ENCODE peak calls at places on chromosomes 12 and 14, in eight cellular contexts. One of them, this sample, is unnamed.
A peak's percentile ranks its signal among the peaks of the same experiment; 100 is the strongest.

GRCh38 chr12:4987076-4987775 is 56.5 kb upstream of the KCNA5 start:
- DNase-seq in pancreas: no peak
- DNase-seq in progenitor cell of endocrine pancreas: no peak
- DNase-seq in MM.1S: no peak
- DNase-seq in astrocyte of the cerebellum: peak; percentile 42
- DNase-seq in upper lobe of right lung: no peak
- DNase-seq in CD4-positive, alpha-beta T cell: no peak
- DNase-seq in type B pancreatic cell: no peak
- DNase-seq in this sample: no peak

GRCh38 chr14:22602853-22603252 is 4.8 kb downstream of the ABHD4 start:
- DNase-seq in upper lobe of right lung: no peak
- DNase-seq in astrocyte of the cerebellum: no peak
- DNase-seq in progenitor cell of endocrine pancreas: no peak
- DNase-seq in type B pancreatic cell: no peak
- DNase-seq in pancreas: no peak
- DNase-seq in CD4-positive, alpha-beta T cell: no peak
- DNase-seq in MM.1S: no peak
- DNase-seq in this sample: peak; percentile 40

GRCh38 chr14:23208286-23208685 is 24.8 kb upstream of the SLC7A8 start:
- DNase-seq in upper lobe of right lung: no peak
- DNase-seq in type B pancreatic cell: no peak
- DNase-seq in CD4-positive, alpha-beta T cell: no peak
- DNase-seq in progenitor cell of endocrine pancreas: no peak
- DNase-seq in astrocyte of the cerebellum: no peak
- DNase-seq in pancreas: no peak
- DNase-seq in MM.1S: no peak
- DNase-seq in this sample: no peak

GRCh38 chr14:105848570-105848969 is 322.2 kb downstream of the TMEM121 start:
- DNase-seq in MM.1S: no peak
- DNase-seq in type B pancreatic cell: no peak
- DNase-seq in progenitor cell of endocrine pancreas: no peak
- DNase-seq in upper lobe of right lung: no peak
- DNase-seq in astrocyte of the cerebellum: no peak
- DNase-seq in CD4-positive, alpha-beta T cell: no peak
- DNase-seq in pancreas: no peak
- DNase-seq in this sample: no peak

GRCh38 chr12:115467531-115467930 is 783.6 kb upstream of the TBX3 start:
- DNase-seq in astrocyte of the cerebellum: no peak
- DNase-seq in MM.1S: no peak
- DNase-seq in progenitor cell of endocrine pancreas: no peak
- DNase-seq in upper lobe of right lung: no peak
- DNase-seq in type B pancreatic cell: no peak
- DNase-seq in pancreas: no peak
- DNase-seq in CD4-positive, alpha-beta T cell: no peak
- DNase-seq in this sample: no peak

GRCh38 chr14:101557811-101558738 is 3.2 kb upstream of the DIO3 start:
- DNase-seq in progenitor cell of endocrine pancreas: no peak
- DNase-seq in type B pancreatic cell: no peak
- DNase-seq in astrocyte of the cerebellum: no peak
- DNase-seq in upper lobe of right lung: no peak
- DNase-seq in MM.1S: no peak
- DNase-seq in CD4-positive, alpha-beta T cell: no peak
- DNase-seq in pancreas: peak; percentile 55
- DNase-seq in this sample: no peak

GRCh38 chr14:103402700-103403099 is 17.5 kb downstream of the MARK3 start:
- DNase-seq in CD4-positive, alpha-beta T cell: no peak
- DNase-seq in MM.1S: peak; percentile 17
- DNase-seq in upper lobe of right lung: no peak
- DNase-seq in astrocyte of the cerebellum: no peak
- DNase-seq in type B pancreatic cell: no peak
- DNase-seq in progenitor cell of endocrine pancreas: no peak
- DNase-seq in pancreas: no peak
- DNase-seq in this sample: no peak

GRCh38 chr14:103380719-103381377 is 4.4 kb upstream of the MARK3 start:
- DNase-seq in pancreas: no peak
- DNase-seq in type B pancreatic cell: no peak
- DNase-seq in astrocyte of the cerebellum: no peak
- DNase-seq in upper lobe of right lung: no peak
- DNase-seq in CD4-positive, alpha-beta T cell: no peak
- DNase-seq in progenitor cell of endocrine pancreas: no peak
- DNase-seq in MM.1S: no peak
- DNase-seq in this sample: no peak

GRCh38 chr12:71415336-71416231 is 24.0 kb upstream of the LGR5 start:
- DNase-seq in progenitor cell of endocrine pancreas: no peak
- DNase-seq in type B pancreatic cell: no peak
- DNase-seq in CD4-positive, alpha-beta T cell: no peak
- DNase-seq in MM.1S: peak; percentile 69
- DNase-seq in pancreas: no peak
- DNase-seq in upper lobe of right lung: no peak
- DNase-seq in astrocyte of the cerebellum: peak; percentile 37
- DNase-seq in this sample: peak; percentile 34

GRCh38 chr12:81610955-81611889 is 147.9 kb downstream of the PPFIA2 start:
- DNase-seq in upper lobe of right lung: no peak
- DNase-seq in CD4-positive, alpha-beta T cell: no peak
- DNase-seq in pancreas: peak; percentile 9
- DNase-seq in type B pancreatic cell: no peak
- DNase-seq in MM.1S: peak; percentile 30
- DNase-seq in astrocyte of the cerebellum: no peak
- DNase-seq in progenitor cell of endocrine pancreas: no peak
- DNase-seq in this sample: peak; percentile 2

GRCh38 chr12:49961111-49961922 is at the start of gene AQP5:
- DNase-seq in pancreas: no peak
- DNase-seq in upper lobe of right lung: no peak
- DNase-seq in astrocyte of the cerebellum: no peak
- DNase-seq in CD4-positive, alpha-beta T cell: no peak
- DNase-seq in progenitor cell of endocrine pancreas: no peak
- DNase-seq in type B pancreatic cell: no peak
- DNase-seq in MM.1S: no peak
- DNase-seq in this sample: no peak

GRCh38 chr12:131930510-131930909 is 1.4 kb downstream of the PUS1 start:
- DNase-seq in MM.1S: no peak
- DNase-seq in CD4-positive, alpha-beta T cell: no peak
- DNase-seq in upper lobe of right lung: no peak
- DNase-seq in pancreas: no peak
- DNase-seq in astrocyte of the cerebellum: no peak
- DNase-seq in type B pancreatic cell: no peak
- DNase-seq in progenitor cell of endocrine pancreas: no peak
- DNase-seq in this sample: no peak

GRCh38 chr12:15629761-15630160 is 159.4 kb downstream of the EPS8 start:
- DNase-seq in astrocyte of the cerebellum: no peak
- DNase-seq in MM.1S: no peak
- DNase-seq in type B pancreatic cell: no peak
- DNase-seq in progenitor cell of endocrine pancreas: no peak
- DNase-seq in upper lobe of right lung: no peak
- DNase-seq in CD4-positive, alpha-beta T cell: no peak
- DNase-seq in pancreas: no peak
- DNase-seq in this sample: peak; percentile 60

GRCh38 chr14:94213021-94213420 is 38.9 kb downstream of the PPP4R4 start:
- DNase-seq in type B pancreatic cell: no peak
- DNase-seq in astrocyte of the cerebellum: no peak
- DNase-seq in progenitor cell of endocrine pancreas: no peak
- DNase-seq in MM.1S: no peak
- DNase-seq in CD4-positive, alpha-beta T cell: no peak
- DNase-seq in pancreas: no peak
- DNase-seq in upper lobe of right lung: no peak
- DNase-seq in this sample: peak; percentile 84

GRCh38 chr12:851913-852312 is 97.6 kb downstream of the RAD52 start:
- DNase-seq in astrocyte of the cerebellum: peak; percentile 55
- DNase-seq in pancreas: no peak
- DNase-seq in progenitor cell of endocrine pancreas: no peak
- DNase-seq in MM.1S: no peak
- DNase-seq in upper lobe of right lung: no peak
- DNase-seq in CD4-positive, alpha-beta T cell: no peak
- DNase-seq in type B pancreatic cell: no peak
- DNase-seq in this sample: peak; percentile 70

GRCh38 chr12:126337556-126337955 is 1272.3 kb downstream of the AACS start:
- DNase-seq in CD4-positive, alpha-beta T cell: no peak
- DNase-seq in progenitor cell of endocrine pancreas: no peak
- DNase-seq in pancreas: no peak
- DNase-seq in type B pancreatic cell: no peak
- DNase-seq in MM.1S: peak; percentile 27
- DNase-seq in upper lobe of right lung: no peak
- DNase-seq in astrocyte of the cerebellum: peak; percentile 93
- DNase-seq in this sample: no peak

DNA sequence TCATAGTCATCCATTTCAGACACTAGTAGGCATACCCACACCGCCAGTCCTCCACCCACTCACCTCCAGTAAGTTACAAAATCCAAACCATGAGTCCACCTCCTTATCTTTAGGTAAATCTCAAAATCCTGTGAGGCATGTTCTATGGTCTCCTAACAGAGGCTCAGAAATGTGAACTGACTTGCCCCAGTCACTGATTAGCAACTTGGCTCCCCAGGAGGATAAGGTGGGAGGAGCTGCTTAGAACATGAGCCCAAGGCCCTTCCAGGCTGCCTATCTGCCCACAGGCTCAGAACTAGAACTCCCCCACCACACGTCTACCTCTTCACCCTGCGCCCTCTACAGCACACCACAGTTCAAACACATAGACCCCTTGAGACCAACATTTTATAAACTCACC is 19.9 kb downstream of the SETD3 start:
- DNase-seq in astrocyte of the cerebellum: no peak
- DNase-seq in pancreas: no peak
- DNase-seq in CD4-positive, alpha-beta T cell: no peak
- DNase-seq in upper lobe of right lung: no peak
- DNase-seq in MM.1S: no peak
- DNase-seq in type B pancreatic cell: no peak
- DNase-seq in progenitor cell of endocrine pancreas: no peak
- DNase-seq in this sample: peak; percentile 95
- TF ChIP-seq CTCF in astrocyte of the cerebellum: no peak
- TF ChIP-seq CTCF in pancreas: no peak
- TF ChIP-seq CTCF in CD4-positive, alpha-beta T cell: no peak
- TF ChIP-seq CTCF in upper lobe of right lung: no peak
- TF ChIP-seq CTCF in MM.1S: no peak
- TF ChIP-seq CTCF in type B pancreatic cell: no peak
- TF ChIP-seq CTCF in progenitor cell of endocrine pancreas: no peak
- TF ChIP-seq CTCF in this sample: no peak

DNA sequence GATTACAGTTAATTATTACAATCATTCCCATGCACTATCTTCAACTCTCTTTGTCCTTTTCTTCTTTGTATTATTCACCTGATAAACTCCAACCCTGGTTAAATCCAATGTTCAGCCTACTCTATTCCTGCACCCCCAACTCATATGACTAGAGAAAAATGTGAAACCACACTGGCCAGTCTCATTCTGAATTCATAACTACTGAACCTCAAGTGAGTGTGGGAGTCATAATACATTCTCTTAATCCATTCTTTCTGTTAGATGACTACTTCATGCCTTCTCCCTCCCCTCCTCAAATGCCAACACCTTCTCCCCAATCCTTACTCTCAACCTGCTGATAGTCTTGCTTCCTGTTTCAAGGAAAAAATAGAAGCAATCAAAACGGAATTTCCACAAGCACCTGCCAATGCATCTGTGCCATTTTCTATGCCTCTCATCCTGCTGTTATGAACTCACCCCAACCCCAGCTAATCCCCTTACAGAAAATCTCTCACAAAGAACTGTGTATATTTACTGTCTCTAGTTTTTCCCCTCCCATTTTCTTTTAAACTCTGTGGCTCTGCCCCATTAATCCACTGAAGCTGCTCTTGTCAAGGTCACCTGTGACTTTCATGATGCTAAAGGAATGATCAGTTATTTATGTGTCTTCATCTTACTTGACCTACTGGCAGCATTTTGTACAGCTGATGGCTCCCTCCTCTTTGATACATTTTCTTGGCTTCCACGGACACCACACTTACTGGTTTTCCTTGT is 22.5 kb upstream of the ITPR2 start:
- DNase-seq in progenitor cell of endocrine pancreas: no peak
- DNase-seq in pancreas: no peak
- DNase-seq in type B pancreatic cell: no peak
- DNase-seq in upper lobe of right lung: no peak
- DNase-seq in MM.1S: no peak
- DNase-seq in CD4-positive, alpha-beta T cell: no peak
- DNase-seq in astrocyte of the cerebellum: no peak
- DNase-seq in this sample: no peak
- TF ChIP-seq CTCF in progenitor cell of endocrine pancreas: no peak
- TF ChIP-seq CTCF in pancreas: no peak
- TF ChIP-seq CTCF in type B pancreatic cell: no peak
- TF ChIP-seq CTCF in upper lobe of right lung: no peak
- TF ChIP-seq CTCF in MM.1S: no peak
- TF ChIP-seq CTCF in CD4-positive, alpha-beta T cell: no peak
- TF ChIP-seq CTCF in astrocyte of the cerebellum: no peak
- TF ChIP-seq CTCF in this sample: no peak

GRCh38 chr12:109944975-109945374 is 44.9 kb downstream of the TCHP start:
- DNase-seq in progenitor cell of endocrine pancreas: no peak
- DNase-seq in type B pancreatic cell: no peak
- DNase-seq in MM.1S: no peak
- DNase-seq in CD4-positive, alpha-beta T cell: no peak
- DNase-seq in pancreas: no peak
- DNase-seq in astrocyte of the cerebellum: no peak
- DNase-seq in upper lobe of right lung: no peak
- DNase-seq in this sample: no peak
- TF ChIP-seq CTCF in progenitor cell of endocrine pancreas: no peak
- TF ChIP-seq CTCF in type B pancreatic cell: no peak
- TF ChIP-seq CTCF in MM.1S: no peak
- TF ChIP-seq CTCF in CD4-positive, alpha-beta T cell: no peak
- TF ChIP-seq CTCF in pancreas: no peak
- TF ChIP-seq CTCF in astrocyte of the cerebellum: no peak
- TF ChIP-seq CTCF in upper lobe of right lung: no peak
- TF ChIP-seq CTCF in this sample: no peak

GRCh38 chr14:71606064-71606463 is 326.2 kb upstream of the RGS6 start:
- DNase-seq in upper lobe of right lung: no peak
- DNase-seq in type B pancreatic cell: no peak
- DNase-seq in CD4-positive, alpha-beta T cell: no peak
- DNase-seq in progenitor cell of endocrine pancreas: no peak
- DNase-seq in pancreas: no peak
- DNase-seq in astrocyte of the cerebellum: no peak
- DNase-seq in MM.1S: no peak
- DNase-seq in this sample: no peak

GRCh38 chr14:71607056-71607455 is 325.2 kb upstream of the RGS6 start:
- DNase-seq in CD4-positive, alpha-beta T cell: no peak
- DNase-seq in type B pancreatic cell: no peak
- DNase-seq in pancreas: no peak
- DNase-seq in MM.1S: no peak
- DNase-seq in progenitor cell of endocrine pancreas: no peak
- DNase-seq in astrocyte of the cerebellum: no peak
- DNase-seq in upper lobe of right lung: no peak
- DNase-seq in this sample: no peak

GRCh38 chr14:71610797-71611196 is 321.4 kb upstream of the RGS6 start:
- DNase-seq in progenitor cell of endocrine pancreas: no peak
- DNase-seq in type B pancreatic cell: no peak
- DNase-seq in astrocyte of the cerebellum: no peak
- DNase-seq in MM.1S: no peak
- DNase-seq in upper lobe of right lung: no peak
- DNase-seq in pancreas: no peak
- DNase-seq in CD4-positive, alpha-beta T cell: no peak
- DNase-seq in this sample: no peak

GRCh38 chr14:71606575-71606974 is 325.7 kb upstream of the RGS6 start:
- DNase-seq in pancreas: no peak
- DNase-seq in astrocyte of the cerebellum: no peak
- DNase-seq in progenitor cell of endocrine pancreas: no peak
- DNase-seq in type B pancreatic cell: no peak
- DNase-seq in MM.1S: no peak
- DNase-seq in upper lobe of right lung: no peak
- DNase-seq in CD4-positive, alpha-beta T cell: no peak
- DNase-seq in this sample: no peak

DNA sequence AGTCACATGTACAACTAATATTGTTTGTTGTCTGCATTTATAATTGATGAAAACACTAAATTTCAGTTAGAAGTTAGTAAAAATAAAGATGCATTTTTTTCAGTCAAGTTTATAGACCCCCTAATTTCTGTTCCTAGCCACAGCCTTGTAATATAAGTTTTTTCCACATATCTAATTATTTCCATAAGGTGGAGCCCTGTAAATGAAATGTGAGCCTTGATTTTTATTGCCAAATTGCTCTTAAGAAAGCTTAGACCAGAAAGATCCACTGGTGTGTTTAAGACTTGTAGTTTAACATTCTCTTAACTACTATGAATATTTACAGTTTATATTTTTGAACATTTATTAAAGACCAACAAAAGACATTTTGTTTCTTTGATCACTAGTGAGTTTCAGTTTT is 322.1 kb upstream of the RGS6 start:
- DNase-seq in MM.1S: no peak
- DNase-seq in progenitor cell of endocrine pancreas: no peak
- DNase-seq in type B pancreatic cell: no peak
- DNase-seq in pancreas: no peak
- DNase-seq in upper lobe of right lung: no peak
- DNase-seq in astrocyte of the cerebellum: no peak
- DNase-seq in CD4-positive, alpha-beta T cell: no peak
- DNase-seq in this sample: no peak
- TF ChIP-seq CTCF in MM.1S: no peak
- TF ChIP-seq CTCF in progenitor cell of endocrine pancreas: no peak
- TF ChIP-seq CTCF in type B pancreatic cell: no peak
- TF ChIP-seq CTCF in pancreas: no peak
- TF ChIP-seq CTCF in upper lobe of right lung: no peak
- TF ChIP-seq CTCF in astrocyte of the cerebellum: no peak
- TF ChIP-seq CTCF in CD4-positive, alpha-beta T cell: no peak
- TF ChIP-seq CTCF in this sample: no peak